ENCODE peak calls at places on chromosomes 1 and 21, in five cellular contexts. One of them, this sample, is unnamed.

GRCh38 chr1:200903793-200904192 is 9.1 kb downstream of the INAVA start:
- DNase-seq in stomach: no peak
- DNase-seq in hepatocyte: no peak
- DNase-seq in epithelial cell of esophagus: no peak
- DNase-seq in GM12865: no peak
- DNase-seq in this sample: no peak

GRCh38 chr1:165073402-165074007 is 283.0 kb downstream of the LMX1A start:
- DNase-seq in epithelial cell of esophagus: peak
- DNase-seq in stomach: no peak
- DNase-seq in hepatocyte: peak
- DNase-seq in GM12865: peak
- DNase-seq in this sample: peak

GRCh38 chr1:160086162-160086892 is 5.0 kb downstream of the KCNJ9 start:
- DNase-seq in hepatocyte: no peak
- DNase-seq in epithelial cell of esophagus: no peak
- DNase-seq in stomach: no peak
- DNase-seq in GM12865: no peak
- DNase-seq in this sample: no peak

GRCh38 chr1:191145834-191146233 is 668.2 kb upstream of the BRINP3 start:
- DNase-seq in GM12865: peak
- DNase-seq in hepatocyte: no peak
- DNase-seq in stomach: no peak
- DNase-seq in epithelial cell of esophagus: no peak
- DNase-seq in this sample: no peak

GRCh38 chr1:8516793-8517556 is 199.1 kb downstream of the SLC45A1 start:
- DNase-seq in epithelial cell of esophagus: no peak
- DNase-seq in hepatocyte: no peak
- DNase-seq in stomach: no peak
- DNase-seq in GM12865: no peak
- DNase-seq in this sample: no peak

GRCh38 chr1:198278922-198279321 is 122.1 kb downstream of the NEK7 start:
- DNase-seq in stomach: no peak
- DNase-seq in GM12865: no peak
- DNase-seq in epithelial cell of esophagus: no peak
- DNase-seq in hepatocyte: no peak
- DNase-seq in this sample: no peak

GRCh38 chr1:114901739-114902255 is 47.1 kb downstream of the SYCP1 start:
- DNase-seq in stomach: no peak
- DNase-seq in GM12865: no peak
- DNase-seq in epithelial cell of esophagus: no peak
- DNase-seq in hepatocyte: no peak
- DNase-seq in this sample: no peak

GRCh38 chr1:72229893-72230292 is 52.4 kb downstream of the NEGR1 start:
- DNase-seq in hepatocyte: no peak
- DNase-seq in stomach: no peak
- DNase-seq in epithelial cell of esophagus: peak
- DNase-seq in GM12865: no peak
- DNase-seq in this sample: no peak

GRCh38 chr21:26098758-26099157 is 71.8 kb downstream of the APP start:
- DNase-seq in GM12865: no peak
- DNase-seq in hepatocyte: no peak
- DNase-seq in stomach: no peak
- DNase-seq in epithelial cell of esophagus: peak
- DNase-seq in this sample: no peak

GRCh38 chr1:24920155-24920925 is 9.7 kb downstream of the RUNX3 start:
- DNase-seq in GM12865: peak
- DNase-seq in stomach: no peak
- DNase-seq in hepatocyte: no peak
- DNase-seq in epithelial cell of esophagus: no peak
- DNase-seq in this sample: no peak

GRCh38 chr1:2304282-2304681 is 76.2 kb downstream of the SKI start:
- DNase-seq in hepatocyte: no peak
- DNase-seq in GM12865: no peak
- DNase-seq in stomach: no peak
- DNase-seq in epithelial cell of esophagus: no peak
- DNase-seq in this sample: no peak

GRCh38 chr1:68145418-68146126 is 86.8 kb downstream of the WLS start:
- DNase-seq in hepatocyte: peak
- DNase-seq in GM12865: no peak
- DNase-seq in epithelial cell of esophagus: peak
- DNase-seq in stomach: peak
- DNase-seq in this sample: no peak

GRCh38 chr1:203197625-203198024 is 11.1 kb upstream of the CHI3L1 start:
- DNase-seq in GM12865: no peak
- DNase-seq in hepatocyte: peak
- DNase-seq in epithelial cell of esophagus: no peak
- DNase-seq in stomach: no peak
- DNase-seq in this sample: no peak

GRCh38 chr1:70487910-70488665 is 77.0 kb downstream of the CTH start:
- DNase-seq in hepatocyte: peak
- DNase-seq in stomach: no peak
- DNase-seq in epithelial cell of esophagus: peak
- DNase-seq in GM12865: peak
- DNase-seq in this sample: peak
- TF ChIP-seq CTCF in hepatocyte: peak
- TF ChIP-seq CTCF in stomach: peak
- TF ChIP-seq CTCF in epithelial cell of esophagus: peak
- TF ChIP-seq CTCF in GM12865: peak
- TF ChIP-seq CTCF in this sample: peak

DNA sequence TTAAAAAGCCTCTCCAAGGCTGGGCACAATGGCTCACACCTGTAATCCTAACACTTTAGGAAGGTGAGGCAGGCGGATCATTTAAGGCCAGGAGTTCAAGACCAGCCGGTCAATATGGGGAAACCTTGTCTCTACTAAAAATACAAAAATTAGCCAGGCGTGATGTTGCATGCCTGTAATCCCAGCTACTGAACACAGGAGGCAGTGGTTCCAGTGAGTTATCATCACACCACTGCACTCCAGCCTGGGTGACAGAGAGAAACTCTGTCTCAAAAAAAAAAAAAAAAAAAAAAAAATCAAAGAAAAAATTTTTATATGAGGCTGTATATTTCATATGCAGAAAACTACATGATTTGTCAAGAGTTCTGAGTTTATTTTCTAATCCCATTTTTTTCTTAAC is 1107.1 kb upstream of the TMPRSS15 start:
- DNase-seq in GM12865: no peak
- DNase-seq in stomach: no peak
- DNase-seq in hepatocyte: no peak
- DNase-seq in epithelial cell of esophagus: no peak
- DNase-seq in this sample: no peak
- TF ChIP-seq CTCF in GM12865: no peak
- TF ChIP-seq CTCF in stomach: no peak
- TF ChIP-seq CTCF in hepatocyte: no peak
- TF ChIP-seq CTCF in epithelial cell of esophagus: no peak
- TF ChIP-seq CTCF in this sample: no peak

DNA sequence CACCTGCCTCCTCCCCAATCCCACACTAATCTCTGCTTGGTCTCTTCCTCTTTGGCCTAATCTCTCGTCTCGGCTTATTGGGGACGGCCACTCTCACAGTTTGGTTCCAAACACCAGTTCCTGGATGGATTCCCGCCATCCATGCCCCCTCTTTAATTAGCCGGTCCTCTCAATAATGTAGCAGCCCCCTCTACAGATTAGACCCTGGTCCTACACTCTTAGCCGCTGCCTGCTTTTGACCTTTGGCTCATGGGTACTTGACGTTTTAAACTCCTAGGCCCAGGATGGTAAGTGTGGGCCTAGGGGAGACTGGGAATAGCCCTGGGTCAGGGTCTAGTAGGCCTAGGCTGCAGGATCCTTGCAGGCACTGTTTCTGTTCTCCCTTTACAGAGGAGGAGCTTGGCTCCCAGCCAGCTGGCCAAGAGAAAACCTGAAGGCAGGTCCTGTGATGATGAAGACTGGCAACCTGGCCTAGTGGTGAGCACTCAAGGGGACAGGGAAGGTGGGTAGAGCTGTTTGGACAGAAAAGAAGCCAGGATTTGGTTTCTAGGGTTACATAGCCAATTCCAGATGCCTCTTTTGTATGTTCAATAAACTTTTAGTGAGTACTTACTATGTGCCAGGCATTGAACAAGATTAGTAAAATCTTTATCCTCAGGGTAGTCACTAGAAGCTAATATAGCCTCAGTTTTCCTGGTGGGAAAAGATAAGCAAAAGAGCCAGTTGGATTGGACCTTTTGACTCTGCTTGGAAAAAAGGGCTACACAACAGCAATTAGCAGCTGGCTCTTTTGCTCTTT is 758 bp downstream of the RAD54L start:
- DNase-seq in epithelial cell of esophagus: peak
- DNase-seq in stomach: peak
- DNase-seq in GM12865: peak
- DNase-seq in hepatocyte: peak
- DNase-seq in this sample: peak
- TF ChIP-seq CTCF in epithelial cell of esophagus: no peak
- TF ChIP-seq CTCF in stomach: no peak
- TF ChIP-seq CTCF in GM12865: no peak
- TF ChIP-seq CTCF in hepatocyte: no peak
- TF ChIP-seq CTCF in this sample: no peak

DNA sequence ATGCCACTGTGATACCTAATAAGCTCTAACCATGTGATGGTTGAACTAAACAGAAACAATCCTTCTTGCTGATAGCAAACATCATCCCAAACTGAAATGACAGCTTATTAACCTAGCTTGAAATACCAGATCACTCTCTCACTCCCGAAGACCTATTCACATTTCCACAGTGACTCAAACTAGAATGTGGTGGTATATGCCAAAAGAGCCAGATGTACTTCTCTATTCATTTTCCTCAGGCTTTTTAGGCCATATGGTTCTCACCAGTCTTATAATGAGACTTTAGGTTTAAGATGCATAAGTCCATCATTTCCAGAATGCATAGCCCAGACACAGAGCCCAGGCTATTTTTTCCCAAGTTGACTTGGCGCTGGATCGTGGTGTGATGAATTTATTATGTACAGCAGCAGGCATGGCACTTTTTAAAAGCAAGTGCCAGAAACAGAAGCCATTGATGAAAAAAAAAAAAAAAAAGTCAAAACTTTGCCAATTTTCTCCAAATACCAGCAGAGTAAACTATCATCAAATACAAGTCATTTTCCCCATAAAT is 365.6 kb downstream of the LRRIQ3 start:
- DNase-seq in epithelial cell of esophagus: no peak
- DNase-seq in stomach: no peak
- DNase-seq in hepatocyte: no peak
- DNase-seq in GM12865: no peak
- DNase-seq in this sample: no peak
- TF ChIP-seq CTCF in epithelial cell of esophagus: no peak
- TF ChIP-seq CTCF in stomach: no peak
- TF ChIP-seq CTCF in hepatocyte: no peak
- TF ChIP-seq CTCF in GM12865: no peak
- TF ChIP-seq CTCF in this sample: no peak